ENCODE peak calls at places on chromosomes 2 and 18, in five cellular contexts. One of them, this sample, is unnamed.

GRCh38 chr2:140275427-140275826 is 1495.2 kb upstream of the NXPH2 start:
- DNase-seq in Caki2: no peak
- DNase-seq in stimulated activated naive CD8-positive, alpha-beta T cell treated with anti-CD3 and anti-CD28 coated beads, Interleukin-15, Interleukin-2, amounts not matched to agents 100 U/mL and 50 U/mL, for 24 hours: no peak
- DNase-seq in stimulated activated CD4-positive, alpha-beta T cell treated with anti-CD3 and anti-CD28 coated beads, Interleukin-2, amount 100 ng/mL, for 48 hours: no peak
- DNase-seq in Panc1: no peak
- DNase-seq in this sample: no peak

GRCh38 chr2:145488571-145488970 is 968.7 kb upstream of the ZEB2 start:
- DNase-seq in Caki2: no peak
- DNase-seq in stimulated activated naive CD8-positive, alpha-beta T cell treated with anti-CD3 and anti-CD28 coated beads, Interleukin-15, Interleukin-2, amounts not matched to agents 100 U/mL and 50 U/mL, for 24 hours: no peak
- DNase-seq in stimulated activated CD4-positive, alpha-beta T cell treated with anti-CD3 and anti-CD28 coated beads, Interleukin-2, amount 100 ng/mL, for 48 hours: no peak
- DNase-seq in Panc1: no peak
- DNase-seq in this sample: no peak

GRCh38 chr2:18380316-18380715 is 180.1 kb downstream of the RDH14 start:
- DNase-seq in Caki2: no peak
- DNase-seq in stimulated activated naive CD8-positive, alpha-beta T cell treated with anti-CD3 and anti-CD28 coated beads, Interleukin-15, Interleukin-2, amounts not matched to agents 100 U/mL and 50 U/mL, for 24 hours: no peak
- DNase-seq in stimulated activated CD4-positive, alpha-beta T cell treated with anti-CD3 and anti-CD28 coated beads, Interleukin-2, amount 100 ng/mL, for 48 hours: no peak
- DNase-seq in Panc1: no peak
- DNase-seq in this sample: no peak

GRCh38 chr18:60347526-60348045 is 25.0 kb downstream of the MC4R start:
- DNase-seq in Caki2: peak; percentile 83
- DNase-seq in stimulated activated naive CD8-positive, alpha-beta T cell treated with anti-CD3 and anti-CD28 coated beads, Interleukin-15, Interleukin-2, amounts not matched to agents 100 U/mL and 50 U/mL, for 24 hours: no peak
- DNase-seq in stimulated activated CD4-positive, alpha-beta T cell treated with anti-CD3 and anti-CD28 coated beads, Interleukin-2, amount 100 ng/mL, for 48 hours: no peak
- DNase-seq in Panc1: no peak
- DNase-seq in this sample: no peak

GRCh38 chr2:128450211-128451015 is 131.7 kb upstream of the HS6ST1 start:
- DNase-seq in Caki2: no peak
- DNase-seq in stimulated activated naive CD8-positive, alpha-beta T cell treated with anti-CD3 and anti-CD28 coated beads, Interleukin-15, Interleukin-2, amounts not matched to agents 100 U/mL and 50 U/mL, for 24 hours: no peak
- DNase-seq in stimulated activated CD4-positive, alpha-beta T cell treated with anti-CD3 and anti-CD28 coated beads, Interleukin-2, amount 100 ng/mL, for 48 hours: no peak
- DNase-seq in Panc1: no peak
- DNase-seq in this sample: peak; percentile 2

GRCh38 chr2:75277111-75277510 is 77.8 kb upstream of the TACR1 start:
- DNase-seq in Caki2: no peak
- DNase-seq in stimulated activated naive CD8-positive, alpha-beta T cell treated with anti-CD3 and anti-CD28 coated beads, Interleukin-15, Interleukin-2, amounts not matched to agents 100 U/mL and 50 U/mL, for 24 hours: no peak
- DNase-seq in stimulated activated CD4-positive, alpha-beta T cell treated with anti-CD3 and anti-CD28 coated beads, Interleukin-2, amount 100 ng/mL, for 48 hours: no peak
- DNase-seq in Panc1: no peak
- DNase-seq in this sample: no peak

GRCh38 chr2:170817247-170817998 is 736 bp downstream of the GAD1 start:
- DNase-seq in Caki2: peak; percentile 46
- DNase-seq in stimulated activated naive CD8-positive, alpha-beta T cell treated with anti-CD3 and anti-CD28 coated beads, Interleukin-15, Interleukin-2, amounts not matched to agents 100 U/mL and 50 U/mL, for 24 hours: peak; percentile 41
- DNase-seq in stimulated activated CD4-positive, alpha-beta T cell treated with anti-CD3 and anti-CD28 coated beads, Interleukin-2, amount 100 ng/mL, for 48 hours: no peak
- DNase-seq in Panc1: no peak
- DNase-seq in this sample: no peak

GRCh38 chr2:23547725-23548124 is 162.7 kb downstream of the KLHL29 start:
- DNase-seq in Caki2: no peak
- DNase-seq in stimulated activated naive CD8-positive, alpha-beta T cell treated with anti-CD3 and anti-CD28 coated beads, Interleukin-15, Interleukin-2, amounts not matched to agents 100 U/mL and 50 U/mL, for 24 hours: no peak
- DNase-seq in stimulated activated CD4-positive, alpha-beta T cell treated with anti-CD3 and anti-CD28 coated beads, Interleukin-2, amount 100 ng/mL, for 48 hours: no peak
- DNase-seq in Panc1: no peak
- DNase-seq in this sample: no peak

GRCh38 chr2:3399829-3400228 is 20.3 kb downstream of the TRAPPC12 start:
- DNase-seq in Caki2: no peak
- DNase-seq in stimulated activated naive CD8-positive, alpha-beta T cell treated with anti-CD3 and anti-CD28 coated beads, Interleukin-15, Interleukin-2, amounts not matched to agents 100 U/mL and 50 U/mL, for 24 hours: no peak
- DNase-seq in stimulated activated CD4-positive, alpha-beta T cell treated with anti-CD3 and anti-CD28 coated beads, Interleukin-2, amount 100 ng/mL, for 48 hours: no peak
- DNase-seq in Panc1: no peak
- DNase-seq in this sample: no peak

GRCh38 chr18:10304853-10305252 is 149.6 kb upstream of the APCDD1 start:
- DNase-seq in Caki2: no peak
- DNase-seq in stimulated activated naive CD8-positive, alpha-beta T cell treated with anti-CD3 and anti-CD28 coated beads, Interleukin-15, Interleukin-2, amounts not matched to agents 100 U/mL and 50 U/mL, for 24 hours: no peak
- DNase-seq in stimulated activated CD4-positive, alpha-beta T cell treated with anti-CD3 and anti-CD28 coated beads, Interleukin-2, amount 100 ng/mL, for 48 hours: no peak
- DNase-seq in Panc1: no peak
- DNase-seq in this sample: no peak

GRCh38 chr2:26606847-26607190 is 34.3 kb downstream of the CIB4 start:
- DNase-seq in Caki2: peak; percentile 21
- DNase-seq in stimulated activated naive CD8-positive, alpha-beta T cell treated with anti-CD3 and anti-CD28 coated beads, Interleukin-15, Interleukin-2, amounts not matched to agents 100 U/mL and 50 U/mL, for 24 hours: no peak
- DNase-seq in stimulated activated CD4-positive, alpha-beta T cell treated with anti-CD3 and anti-CD28 coated beads, Interleukin-2, amount 100 ng/mL, for 48 hours: no peak
- DNase-seq in Panc1: no peak
- DNase-seq in this sample: no peak

GRCh38 chr2:221423212-221423804 is 148.8 kb downstream of the EPHA4 start:
- DNase-seq in Caki2: no peak
- DNase-seq in stimulated activated naive CD8-positive, alpha-beta T cell treated with anti-CD3 and anti-CD28 coated beads, Interleukin-15, Interleukin-2, amounts not matched to agents 100 U/mL and 50 U/mL, for 24 hours: no peak
- DNase-seq in stimulated activated CD4-positive, alpha-beta T cell treated with anti-CD3 and anti-CD28 coated beads, Interleukin-2, amount 100 ng/mL, for 48 hours: no peak
- DNase-seq in Panc1: no peak
- DNase-seq in this sample: no peak

GRCh38 chr2:241935774-241936173 is 66.2 kb downstream of the RTP5 start:
- DNase-seq in Caki2: no peak
- DNase-seq in stimulated activated naive CD8-positive, alpha-beta T cell treated with anti-CD3 and anti-CD28 coated beads, Interleukin-15, Interleukin-2, amounts not matched to agents 100 U/mL and 50 U/mL, for 24 hours: no peak
- DNase-seq in stimulated activated CD4-positive, alpha-beta T cell treated with anti-CD3 and anti-CD28 coated beads, Interleukin-2, amount 100 ng/mL, for 48 hours: no peak
- DNase-seq in Panc1: no peak
- DNase-seq in this sample: no peak

GRCh38 chr2:26911911-26912861 is 58.3 kb upstream of the MAPRE3 start:
- DNase-seq in Caki2: no peak
- DNase-seq in stimulated activated naive CD8-positive, alpha-beta T cell treated with anti-CD3 and anti-CD28 coated beads, Interleukin-15, Interleukin-2, amounts not matched to agents 100 U/mL and 50 U/mL, for 24 hours: no peak
- DNase-seq in stimulated activated CD4-positive, alpha-beta T cell treated with anti-CD3 and anti-CD28 coated beads, Interleukin-2, amount 100 ng/mL, for 48 hours: no peak
- DNase-seq in Panc1: no peak
- DNase-seq in this sample: no peak

GRCh38 chr2:43542285-43542933 is 53.4 kb downstream of the THADA start:
- DNase-seq in Caki2: peak; percentile 45
- DNase-seq in stimulated activated naive CD8-positive, alpha-beta T cell treated with anti-CD3 and anti-CD28 coated beads, Interleukin-15, Interleukin-2, amounts not matched to agents 100 U/mL and 50 U/mL, for 24 hours: no peak
- DNase-seq in stimulated activated CD4-positive, alpha-beta T cell treated with anti-CD3 and anti-CD28 coated beads, Interleukin-2, amount 100 ng/mL, for 48 hours: no peak
- DNase-seq in Panc1: peak; percentile 36
- DNase-seq in this sample: no peak

GRCh38 chr2:228321019-228321418 is 139.5 kb upstream of the SPHKAP start:
- DNase-seq in Caki2: no peak
- DNase-seq in stimulated activated naive CD8-positive, alpha-beta T cell treated with anti-CD3 and anti-CD28 coated beads, Interleukin-15, Interleukin-2, amounts not matched to agents 100 U/mL and 50 U/mL, for 24 hours: no peak
- DNase-seq in stimulated activated CD4-positive, alpha-beta T cell treated with anti-CD3 and anti-CD28 coated beads, Interleukin-2, amount 100 ng/mL, for 48 hours: no peak
- DNase-seq in Panc1: no peak
- DNase-seq in this sample: no peak

GRCh38 chr2:43273477-43273876 is 47.1 kb upstream of the ZFP36L2 start:
- DNase-seq in Caki2: no peak
- DNase-seq in stimulated activated naive CD8-positive, alpha-beta T cell treated with anti-CD3 and anti-CD28 coated beads, Interleukin-15, Interleukin-2, amounts not matched to agents 100 U/mL and 50 U/mL, for 24 hours: peak; percentile 36
- DNase-seq in stimulated activated CD4-positive, alpha-beta T cell treated with anti-CD3 and anti-CD28 coated beads, Interleukin-2, amount 100 ng/mL, for 48 hours: no peak
- DNase-seq in Panc1: no peak
- DNase-seq in this sample: no peak

GRCh38 chr18:59672125-59672769 is 25.0 kb downstream of the CCBE1 start:
- DNase-seq in Caki2: no peak
- DNase-seq in stimulated activated naive CD8-positive, alpha-beta T cell treated with anti-CD3 and anti-CD28 coated beads, Interleukin-15, Interleukin-2, amounts not matched to agents 100 U/mL and 50 U/mL, for 24 hours: no peak
- DNase-seq in stimulated activated CD4-positive, alpha-beta T cell treated with anti-CD3 and anti-CD28 coated beads, Interleukin-2, amount 100 ng/mL, for 48 hours: no peak
- DNase-seq in Panc1: no peak
- DNase-seq in this sample: peak; percentile 17

GRCh38 chr2:24813645-24814257 is 20.5 kb downstream of the CENPO start:
- DNase-seq in Caki2: no peak
- DNase-seq in stimulated activated naive CD8-positive, alpha-beta T cell treated with anti-CD3 and anti-CD28 coated beads, Interleukin-15, Interleukin-2, amounts not matched to agents 100 U/mL and 50 U/mL, for 24 hours: no peak
- DNase-seq in stimulated activated CD4-positive, alpha-beta T cell treated with anti-CD3 and anti-CD28 coated beads, Interleukin-2, amount 100 ng/mL, for 48 hours: no peak
- DNase-seq in Panc1: no peak
- DNase-seq in this sample: no peak

GRCh38 chr2:135055182-135055786 is 3.2 kb downstream of the RAB3GAP1 start:
- DNase-seq in Caki2: no peak
- DNase-seq in stimulated activated naive CD8-positive, alpha-beta T cell treated with anti-CD3 and anti-CD28 coated beads, Interleukin-15, Interleukin-2, amounts not matched to agents 100 U/mL and 50 U/mL, for 24 hours: no peak
- DNase-seq in stimulated activated CD4-positive, alpha-beta T cell treated with anti-CD3 and anti-CD28 coated beads, Interleukin-2, amount 100 ng/mL, for 48 hours: no peak
- DNase-seq in Panc1: no peak
- DNase-seq in this sample: no peak

GRCh38 chr18:38930881-38931753 is 1365.5 kb upstream of the CELF4 start:
- DNase-seq in Caki2: no peak
- DNase-seq in stimulated activated naive CD8-positive, alpha-beta T cell treated with anti-CD3 and anti-CD28 coated beads, Interleukin-15, Interleukin-2, amounts not matched to agents 100 U/mL and 50 U/mL, for 24 hours: no peak
- DNase-seq in stimulated activated CD4-positive, alpha-beta T cell treated with anti-CD3 and anti-CD28 coated beads, Interleukin-2, amount 100 ng/mL, for 48 hours: no peak
- DNase-seq in Panc1: no peak
- DNase-seq in this sample: no peak